ENCODE peak calls at places on chromosomes 16 and 17, in seven cellular contexts. T, U, A, M, B, W and L are unnamed samples.
A peak's percentile ranks its signal among the peaks of the same experiment; 100 is the strongest.

GRCh38 chr17:39915559-39915958 is 2.9 kb downstream of the GSDMB start:
- DNase-seq in T (no peak), U (no peak), A (no peak), M (no peak), B (no peak), W (no peak), L (no peak)

GRCh38 chr16:89443727-89444084 is 46.7 kb downstream of the ANKRD11 start:
- DNase-seq in T (no peak), U (no peak), A (peak; percentile 48), M (peak; percentile 49), B (no peak), W (no peak), L (no peak)

GRCh38 chr17:58308985-58309917 is 19.3 kb downstream of the TSPOAP1 start:
- DNase-seq in T (no peak), U (no peak), A (no peak), M (no peak), B (no peak), W (no peak), L (no peak)

GRCh38 chr16:83095926-83096692 is 469.3 kb downstream of the CDH13 start:
- DNase-seq in T (no peak), U (no peak), A (no peak), M (no peak), B (no peak), W (no peak), L (no peak)

GRCh38 chr16:55563797-55564196 is 2.7 kb upstream of the CAPNS2 start:
- DNase-seq in T (no peak), U (no peak), A (no peak), M (no peak), B (no peak), W (no peak), L (no peak)

GRCh38 chr16:57305159-57305811 is 20.8 kb upstream of the PLLP start:
- DNase-seq in T (no peak), U (no peak), A (no peak), M (no peak), B (no peak), W (no peak), L (no peak)

GRCh38 chr16:55222436-55222835 is 101.6 kb upstream of the IRX6 start:
- DNase-seq in T (no peak), U (no peak), A (no peak), M (no peak), B (no peak), W (no peak), L (no peak)

GRCh38 chr16:49494386-49495150 is 121.0 kb downstream of the C16orf78 start:
- DNase-seq in T (no peak), U (no peak), A (no peak), M (no peak), B (no peak), W (no peak), L (no peak)

GRCh38 chr17:81556863-81557262 is 4.7 kb upstream of the FAAP100 start:
- DNase-seq in T (no peak), U (no peak), A (no peak), M (no peak), B (no peak), W (no peak), L (no peak)

GRCh38 chr17:81561494-81561885 is 9.3 kb upstream of the FAAP100 start:
- DNase-seq in T (no peak), U (no peak), A (no peak), M (no peak), B (no peak), W (no peak), L (no peak)

GRCh38 chr17:81557276-81558114 is 5.3 kb upstream of the FAAP100 start:
- DNase-seq in T (no peak), U (no peak), A (no peak), M (no peak), B (no peak), W (no peak), L (no peak)

GRCh38 chr17:81558115-81558468 is 5.9 kb upstream of the FAAP100 start:
- DNase-seq in T (no peak), U (no peak), A (no peak), M (no peak), B (no peak), W (no peak), L (no peak)

GRCh38 chr17:81558941-81559806 is 7.0 kb upstream of the FAAP100 start:
- DNase-seq in T (no peak), U (no peak), A (peak; percentile 52), M (no peak), B (no peak), W (no peak), L (no peak)
- TF ChIP-seq CTCF in T (no peak), U (peak; percentile 53), A (peak; percentile 60), M (no peak), B (peak; percentile 25), W (no peak), L (peak; percentile 22)

GRCh38 chr16:1494711-1495110 is 1.6 kb downstream of the TELO2 start:
- DNase-seq in T (no peak), U (peak; percentile 68), A (peak; percentile 65), M (no peak), B (no peak), W (no peak), L (no peak)
- TF ChIP-seq CTCF in T (peak; percentile 2), U (no peak), A (no peak), M (no peak), B (no peak), W (no peak), L (no peak)

GRCh38 chr17:81298991-81299733 is 4.1 kb upstream of the SLC38A10 start:
- DNase-seq in T (no peak), U (no peak), A (no peak), M (no peak), B (no peak), W (no peak), L (no peak)
- TF ChIP-seq CTCF in T (no peak), U (no peak), A (no peak), M (no peak), B (no peak), W (no peak), L (no peak)

DNA sequence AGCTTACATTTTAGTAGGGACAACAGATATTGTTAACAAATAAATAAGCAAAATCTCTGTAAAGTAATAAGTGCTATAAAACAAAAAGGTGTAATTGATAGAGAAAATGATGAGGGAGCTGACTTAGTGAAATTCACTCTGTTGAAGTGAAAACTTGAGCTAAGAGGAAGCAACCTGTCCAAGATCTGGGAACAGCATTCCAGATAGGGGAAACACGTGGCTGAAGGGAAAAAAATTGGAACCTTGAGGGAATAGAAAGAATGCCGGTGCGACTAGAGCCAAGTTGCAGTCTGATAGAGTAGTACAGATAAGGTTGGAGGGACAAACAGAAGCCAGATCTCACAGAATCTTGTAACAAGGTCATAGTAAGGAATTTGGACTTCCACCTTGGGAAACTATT is 583 bp upstream of the DDX52 start:
- DNase-seq in T (no peak), U (no peak), A (no peak), M (no peak), B (no peak), W (no peak), L (no peak)
- TF ChIP-seq CTCF in T (no peak), U (no peak), A (no peak), M (no peak), B (no peak), W (no peak), L (no peak)

DNA sequence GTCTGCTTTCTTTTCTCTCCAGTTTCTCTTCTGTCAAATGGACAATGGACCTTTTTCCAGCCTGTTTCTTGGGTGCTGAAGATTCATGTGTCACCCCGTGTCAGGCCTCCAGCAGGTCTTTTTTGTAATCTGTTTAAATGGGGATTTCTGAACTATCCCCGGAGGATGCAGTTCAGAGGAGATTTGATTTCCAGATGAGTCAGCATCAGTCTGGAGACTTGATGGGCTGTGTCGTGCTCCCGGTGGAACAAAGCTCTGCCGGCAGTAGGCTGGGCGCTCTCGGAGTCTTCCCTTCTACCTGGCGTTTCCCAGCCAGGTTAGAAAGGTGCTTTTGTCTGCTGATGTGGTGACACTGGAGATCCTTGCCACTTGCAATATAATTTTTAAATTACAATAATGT is 440.6 kb downstream of the HS3ST3B1 start:
- DNase-seq in T (no peak), U (no peak), A (no peak), M (no peak), B (no peak), W (no peak), L (no peak)
- TF ChIP-seq CTCF in T (no peak), U (no peak), A (no peak), M (no peak), B (no peak), W (no peak), L (no peak)

DNA sequence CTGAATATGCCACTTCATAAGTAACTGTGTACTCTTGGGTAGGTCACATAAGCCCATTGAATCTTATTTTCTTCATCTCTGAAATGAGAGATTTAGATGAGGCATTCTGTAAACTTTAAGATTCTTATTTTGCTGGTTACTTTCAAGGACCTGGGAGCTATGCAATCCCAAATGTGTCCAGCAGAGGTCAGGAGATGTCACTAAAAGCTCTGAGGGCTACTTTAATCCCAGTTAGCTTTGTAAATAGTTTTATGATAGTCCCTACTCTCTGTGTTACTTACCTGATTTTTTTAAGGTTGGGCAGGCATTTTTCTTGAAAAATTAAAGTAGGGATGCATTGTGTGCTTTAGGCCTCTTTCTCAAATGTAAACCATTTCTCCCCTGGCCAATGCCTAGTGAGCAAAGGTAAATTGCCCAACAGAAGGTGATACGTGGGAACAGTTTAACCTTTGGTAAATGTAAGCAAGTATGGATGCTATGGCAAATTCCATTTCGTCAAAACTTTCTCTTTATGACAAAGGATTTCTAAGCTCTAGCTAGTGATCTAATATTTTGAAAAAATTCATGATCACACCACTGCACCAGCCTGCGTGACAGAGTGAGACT is 57.1 kb upstream of the WSB1 start:
- DNase-seq in T (no peak), U (peak; percentile 86), A (peak; percentile 57), M (peak; percentile 97), B (peak; percentile 74), W (peak; percentile 55), L (no peak)
- TF ChIP-seq CTCF in T (peak; percentile 93), U (peak; percentile 95), A (peak; percentile 97), M (peak; percentile 92), B (peak; percentile 91), W (peak; percentile 94), L (peak; percentile 92)